ENCODE peak calls at places on chromosomes 16 and 17, in five cellular contexts. One of them, this sample, is unnamed. For H3K36me3, the result is how much of the 10 kb centered on the place peaks cover.

GRCh38 chr17:14015286-14015685 is 54.0 kb upstream of the COX10 start:
- DNase-seq in mesendoderm: no peak
- DNase-seq in stomach: no peak
- DNase-seq in gastrocnemius medialis: no peak
- DNase-seq in effector memory CD4-positive, alpha-beta T cell: no peak
- DNase-seq in this sample: no peak

GRCh38 chr16:57979006-57979585 is 8.2 kb upstream of the CNGB1 start:
- DNase-seq in stomach: no peak
- DNase-seq in effector memory CD4-positive, alpha-beta T cell: no peak
- DNase-seq in mesendoderm: no peak
- DNase-seq in gastrocnemius medialis: no peak
- DNase-seq in this sample: no peak

GRCh38 chr16:74309789-74310781 is 13.5 kb downstream of the PSMD7 start:
- DNase-seq in mesendoderm: peak
- DNase-seq in stomach: no peak
- DNase-seq in effector memory CD4-positive, alpha-beta T cell: no peak
- DNase-seq in gastrocnemius medialis: no peak
- DNase-seq in this sample: no peak

GRCh38 chr16:24976061-24976779 is 38.9 kb downstream of the ARHGAP17 start:
- DNase-seq in effector memory CD4-positive, alpha-beta T cell: no peak
- DNase-seq in mesendoderm: no peak
- DNase-seq in gastrocnemius medialis: no peak
- DNase-seq in stomach: no peak
- DNase-seq in this sample: no peak

GRCh38 chr17:49277638-49278037 is 47.1 kb upstream of the PHOSPHO1 start:
- DNase-seq in stomach: no peak
- DNase-seq in effector memory CD4-positive, alpha-beta T cell: no peak
- DNase-seq in mesendoderm: no peak
- DNase-seq in gastrocnemius medialis: no peak
- DNase-seq in this sample: no peak

GRCh38 chr16:83160609-83161008 is 533.8 kb downstream of the CDH13 start:
- DNase-seq in stomach: no peak
- DNase-seq in gastrocnemius medialis: no peak
- DNase-seq in mesendoderm: no peak
- DNase-seq in effector memory CD4-positive, alpha-beta T cell: no peak
- DNase-seq in this sample: peak

GRCh38 chr16:3112058-3112880 is at the start of gene ZNF205:
- DNase-seq in effector memory CD4-positive, alpha-beta T cell: no peak
- DNase-seq in mesendoderm: peak
- DNase-seq in gastrocnemius medialis: no peak
- DNase-seq in stomach: peak
- DNase-seq in this sample: peak

GRCh38 chr16:74372369-74372768 is 3.7 kb upstream of the NPIPB15 start:
- DNase-seq in mesendoderm: no peak
- DNase-seq in gastrocnemius medialis: no peak
- DNase-seq in stomach: no peak
- DNase-seq in effector memory CD4-positive, alpha-beta T cell: no peak
- DNase-seq in this sample: no peak

GRCh38 chr17:80316927-80317705 is 56.5 kb downstream of the RNF213 start:
- DNase-seq in mesendoderm: no peak
- DNase-seq in gastrocnemius medialis: no peak
- DNase-seq in stomach: no peak
- DNase-seq in effector memory CD4-positive, alpha-beta T cell: no peak
- DNase-seq in this sample: no peak
- H3K36me3 ChIP-seq in mesendoderm: under half
- H3K36me3 ChIP-seq in gastrocnemius medialis: under half
- H3K36me3 ChIP-seq in stomach: half or more
- H3K36me3 ChIP-seq in effector memory CD4-positive, alpha-beta T cell: half or more
- H3K36me3 ChIP-seq in this sample: half or more

DNA sequence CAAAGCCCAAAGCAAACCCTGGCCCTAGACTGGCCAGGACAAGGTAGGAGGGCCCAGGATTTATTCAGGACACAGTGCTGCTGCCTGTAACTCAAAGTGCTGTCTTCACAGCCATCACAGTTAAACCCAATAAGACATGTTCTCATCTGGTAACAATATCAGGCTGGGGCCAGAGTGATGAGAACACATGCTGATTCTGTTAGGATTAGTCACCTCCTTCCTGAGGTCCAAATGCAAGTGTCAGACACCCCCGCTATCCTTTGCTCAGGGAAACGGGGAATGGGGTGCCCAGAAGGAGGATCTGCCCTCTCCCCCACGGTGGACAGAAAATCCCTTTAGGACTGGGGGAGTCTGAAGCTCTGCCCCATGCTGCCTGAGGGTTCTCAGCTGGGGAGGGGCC is 9.6 kb downstream of the ZDHHC1 start:
- DNase-seq in mesendoderm: peak
- DNase-seq in stomach: no peak
- DNase-seq in effector memory CD4-positive, alpha-beta T cell: no peak
- DNase-seq in gastrocnemius medialis: no peak
- DNase-seq in this sample: no peak
- H3K27ac ChIP-seq in mesendoderm: no peak
- H3K27ac ChIP-seq in stomach: peak
- H3K27ac ChIP-seq in effector memory CD4-positive, alpha-beta T cell: no peak
- H3K27ac ChIP-seq in gastrocnemius medialis: peak
- H3K27ac ChIP-seq in this sample: peak

DNA sequence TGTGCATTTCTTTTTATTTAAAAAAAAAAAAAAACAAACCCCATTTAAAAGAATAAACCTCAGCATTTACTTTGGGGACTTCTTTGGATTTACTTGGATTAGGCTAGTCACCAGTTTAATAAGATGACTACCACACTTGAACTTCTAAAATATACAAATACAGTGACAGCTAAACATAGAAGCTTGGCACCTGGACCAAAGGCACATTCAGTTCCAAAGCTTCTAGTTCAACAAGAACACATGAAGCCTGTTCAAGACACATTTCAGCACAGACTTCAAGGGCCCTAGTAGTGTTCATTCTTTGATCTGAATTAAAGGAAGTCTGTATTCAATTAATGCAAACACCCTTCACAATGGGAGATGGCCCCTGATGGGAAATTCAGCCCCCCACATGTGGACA is 11.6 kb upstream of the ROGDI start:
- DNase-seq in stomach: no peak
- DNase-seq in mesendoderm: no peak
- DNase-seq in gastrocnemius medialis: peak
- DNase-seq in effector memory CD4-positive, alpha-beta T cell: no peak
- DNase-seq in this sample: no peak
- H3K36me3 ChIP-seq in stomach: half or more
- H3K36me3 ChIP-seq in mesendoderm: under half
- H3K36me3 ChIP-seq in gastrocnemius medialis: under half
- H3K36me3 ChIP-seq in effector memory CD4-positive, alpha-beta T cell: half or more
- H3K36me3 ChIP-seq in this sample: half or more

GRCh38 chr17:38561416-38562214 is 44.1 kb downstream of the SRCIN1 start:
- DNase-seq in stomach: no peak
- DNase-seq in gastrocnemius medialis: no peak
- DNase-seq in effector memory CD4-positive, alpha-beta T cell: no peak
- DNase-seq in mesendoderm: peak
- DNase-seq in this sample: no peak

GRCh38 chr17:38562215-38562569 is 43.6 kb downstream of the SRCIN1 start:
- DNase-seq in stomach: no peak
- DNase-seq in gastrocnemius medialis: no peak
- DNase-seq in effector memory CD4-positive, alpha-beta T cell: no peak
- DNase-seq in mesendoderm: no peak
- DNase-seq in this sample: no peak

GRCh38 chr17:38559025-38559879 is 46.5 kb downstream of the SRCIN1 start:
- DNase-seq in mesendoderm: peak
- DNase-seq in stomach: peak
- DNase-seq in gastrocnemius medialis: peak
- DNase-seq in effector memory CD4-positive, alpha-beta T cell: peak
- DNase-seq in this sample: peak

GRCh38 chr17:38559880-38560230 is 45.9 kb downstream of the SRCIN1 start:
- DNase-seq in effector memory CD4-positive, alpha-beta T cell: no peak
- DNase-seq in stomach: no peak
- DNase-seq in gastrocnemius medialis: no peak
- DNase-seq in mesendoderm: no peak
- DNase-seq in this sample: no peak

GRCh38 chr17:38560503-38561318 is 45.0 kb downstream of the SRCIN1 start:
- DNase-seq in mesendoderm: peak
- DNase-seq in gastrocnemius medialis: no peak
- DNase-seq in effector memory CD4-positive, alpha-beta T cell: no peak
- DNase-seq in stomach: no peak
- DNase-seq in this sample: no peak
- H3K27ac ChIP-seq in mesendoderm: no peak
- H3K27ac ChIP-seq in gastrocnemius medialis: no peak
- H3K27ac ChIP-seq in effector memory CD4-positive, alpha-beta T cell: no peak
- H3K27ac ChIP-seq in stomach: no peak
- H3K27ac ChIP-seq in this sample: no peak

GRCh38 chr17:4945944-4946280 is 2.4 kb downstream of the PFN1 start:
- DNase-seq in stomach: no peak
- DNase-seq in mesendoderm: no peak
- DNase-seq in effector memory CD4-positive, alpha-beta T cell: no peak
- DNase-seq in gastrocnemius medialis: no peak
- DNase-seq in this sample: no peak

GRCh38 chr17:4945176-4945943 is 3.0 kb downstream of the PFN1 start:
- DNase-seq in gastrocnemius medialis: peak
- DNase-seq in stomach: peak
- DNase-seq in mesendoderm: peak
- DNase-seq in effector memory CD4-positive, alpha-beta T cell: peak
- DNase-seq in this sample: peak

GRCh38 chr17:4947411-4948165 is 742 bp downstream of the PFN1 start:
- DNase-seq in stomach: peak
- DNase-seq in effector memory CD4-positive, alpha-beta T cell: peak
- DNase-seq in mesendoderm: peak
- DNase-seq in gastrocnemius medialis: peak
- DNase-seq in this sample: no peak

GRCh38 chr17:4947010-4947410 is 1.3 kb downstream of the PFN1 start:
- DNase-seq in effector memory CD4-positive, alpha-beta T cell: no peak
- DNase-seq in gastrocnemius medialis: no peak
- DNase-seq in mesendoderm: peak
- DNase-seq in stomach: no peak
- DNase-seq in this sample: no peak

GRCh38 chr17:4946312-4946976 is 1.9 kb downstream of the PFN1 start:
- DNase-seq in gastrocnemius medialis: no peak
- DNase-seq in stomach: no peak
- DNase-seq in mesendoderm: no peak
- DNase-seq in effector memory CD4-positive, alpha-beta T cell: no peak
- DNase-seq in this sample: no peak
- H3K36me3 ChIP-seq in gastrocnemius medialis: under half
- H3K36me3 ChIP-seq in stomach: under half
- H3K36me3 ChIP-seq in mesendoderm: under half
- H3K36me3 ChIP-seq in effector memory CD4-positive, alpha-beta T cell: under half
- H3K36me3 ChIP-seq in this sample: under half

DNA sequence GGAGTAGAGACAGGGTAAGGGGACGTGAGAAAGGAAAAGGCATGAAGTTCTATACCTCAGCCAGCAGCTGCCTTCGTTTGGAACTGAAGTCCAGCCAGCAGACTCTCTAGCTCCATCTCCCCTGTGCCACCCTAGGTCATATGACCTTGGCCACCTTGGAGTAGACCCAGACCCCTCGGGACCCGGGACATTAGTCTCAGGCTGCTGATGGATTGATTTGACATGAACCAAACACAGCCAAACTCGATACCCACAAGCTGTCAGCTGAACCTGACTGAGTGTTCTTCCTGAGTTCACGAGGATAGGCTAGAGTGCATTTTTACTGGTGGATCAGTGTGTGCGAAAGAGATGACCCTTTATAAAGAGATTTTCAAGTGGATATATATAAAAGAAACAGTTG is 68.5 kb downstream of the YPEL2 start:
- DNase-seq in stomach: no peak
- DNase-seq in effector memory CD4-positive, alpha-beta T cell: no peak
- DNase-seq in gastrocnemius medialis: no peak
- DNase-seq in mesendoderm: no peak
- DNase-seq in this sample: no peak
- H3K27ac ChIP-seq in stomach: peak
- H3K27ac ChIP-seq in effector memory CD4-positive, alpha-beta T cell: no peak
- H3K27ac ChIP-seq in gastrocnemius medialis: peak
- H3K27ac ChIP-seq in mesendoderm: no peak
- H3K27ac ChIP-seq in this sample: peak